ENCODE peak calls at places on chromosome 1, in eight cellular contexts. One of them, this sample, is unnamed.

GRCh38 chr1:117389284-117389683 is 22.0 kb downstream of the MAN1A2 start:
- DNase-seq in activated effector memory CD4-positive, alpha-beta T cell treated with anti-CD3 and anti-CD28 coated beads, Interleukin-2, amount 50 U/mL, for 16 hours: no peak
- DNase-seq in neuronal stem cell: no peak
- DNase-seq in heart left ventricle: no peak
- DNase-seq in GM12891: no peak
- DNase-seq in T-helper 2 cell: no peak
- DNase-seq in spleen: no peak
- DNase-seq in DMS 273 treated with DMSO at 0.1 percent for 48 hours: no peak
- DNase-seq in this sample: no peak

GRCh38 chr1:230633469-230633868 is 8.8 kb upstream of the COG2 start:
- DNase-seq in neuronal stem cell: no peak
- DNase-seq in GM12891: no peak
- DNase-seq in T-helper 2 cell: no peak
- DNase-seq in heart left ventricle: no peak
- DNase-seq in DMS 273 treated with DMSO at 0.1 percent for 48 hours: no peak
- DNase-seq in activated effector memory CD4-positive, alpha-beta T cell treated with anti-CD3 and anti-CD28 coated beads, Interleukin-2, amount 50 U/mL, for 16 hours: no peak
- DNase-seq in spleen: no peak
- DNase-seq in this sample: no peak

GRCh38 chr1:45843474-45843905 is 40.1 kb downstream of the MAST2 start:
- DNase-seq in spleen: no peak
- DNase-seq in T-helper 2 cell: no peak
- DNase-seq in heart left ventricle: no peak
- DNase-seq in neuronal stem cell: no peak
- DNase-seq in GM12891: no peak
- DNase-seq in DMS 273 treated with DMSO at 0.1 percent for 48 hours: no peak
- DNase-seq in activated effector memory CD4-positive, alpha-beta T cell treated with anti-CD3 and anti-CD28 coated beads, Interleukin-2, amount 50 U/mL, for 16 hours: no peak
- DNase-seq in this sample: peak; percentile 39

GRCh38 chr1:10530281-10530740 is 55.6 kb downstream of the PEX14 start:
- DNase-seq in T-helper 2 cell: no peak
- DNase-seq in DMS 273 treated with DMSO at 0.1 percent for 48 hours: no peak
- DNase-seq in activated effector memory CD4-positive, alpha-beta T cell treated with anti-CD3 and anti-CD28 coated beads, Interleukin-2, amount 50 U/mL, for 16 hours: no peak
- DNase-seq in spleen: no peak
- DNase-seq in GM12891: no peak
- DNase-seq in heart left ventricle: peak; percentile 35
- DNase-seq in neuronal stem cell: peak; percentile 62
- DNase-seq in this sample: peak; percentile 74

GRCh38 chr1:244104309-244105060 is 53.4 kb downstream of the ZBTB18 start:
- DNase-seq in neuronal stem cell: no peak
- DNase-seq in spleen: no peak
- DNase-seq in activated effector memory CD4-positive, alpha-beta T cell treated with anti-CD3 and anti-CD28 coated beads, Interleukin-2, amount 50 U/mL, for 16 hours: no peak
- DNase-seq in DMS 273 treated with DMSO at 0.1 percent for 48 hours: no peak
- DNase-seq in GM12891: no peak
- DNase-seq in T-helper 2 cell: no peak
- DNase-seq in heart left ventricle: no peak
- DNase-seq in this sample: peak; percentile 98

GRCh38 chr1:97745912-97746311 is 174.9 kb downstream of the DPYD start:
- DNase-seq in GM12891: no peak
- DNase-seq in activated effector memory CD4-positive, alpha-beta T cell treated with anti-CD3 and anti-CD28 coated beads, Interleukin-2, amount 50 U/mL, for 16 hours: no peak
- DNase-seq in heart left ventricle: no peak
- DNase-seq in neuronal stem cell: no peak
- DNase-seq in T-helper 2 cell: no peak
- DNase-seq in spleen: no peak
- DNase-seq in DMS 273 treated with DMSO at 0.1 percent for 48 hours: no peak
- DNase-seq in this sample: no peak

GRCh38 chr1:15747378-15747777 is 5.1 kb downstream of the TMEM82 start:
- DNase-seq in DMS 273 treated with DMSO at 0.1 percent for 48 hours: no peak
- DNase-seq in T-helper 2 cell: no peak
- DNase-seq in GM12891: no peak
- DNase-seq in spleen: no peak
- DNase-seq in heart left ventricle: no peak
- DNase-seq in neuronal stem cell: no peak
- DNase-seq in activated effector memory CD4-positive, alpha-beta T cell treated with anti-CD3 and anti-CD28 coated beads, Interleukin-2, amount 50 U/mL, for 16 hours: no peak
- DNase-seq in this sample: no peak

GRCh38 chr1:66575739-66576138 is 41.8 kb downstream of the SGIP1 start:
- DNase-seq in T-helper 2 cell: no peak
- DNase-seq in DMS 273 treated with DMSO at 0.1 percent for 48 hours: no peak
- DNase-seq in heart left ventricle: peak; percentile 18
- DNase-seq in GM12891: no peak
- DNase-seq in spleen: no peak
- DNase-seq in neuronal stem cell: no peak
- DNase-seq in activated effector memory CD4-positive, alpha-beta T cell treated with anti-CD3 and anti-CD28 coated beads, Interleukin-2, amount 50 U/mL, for 16 hours: no peak
- DNase-seq in this sample: no peak

GRCh38 chr1:68590473-68590872 is 93.6 kb upstream of the DEPDC1 start:
- DNase-seq in activated effector memory CD4-positive, alpha-beta T cell treated with anti-CD3 and anti-CD28 coated beads, Interleukin-2, amount 50 U/mL, for 16 hours: no peak
- DNase-seq in DMS 273 treated with DMSO at 0.1 percent for 48 hours: no peak
- DNase-seq in GM12891: no peak
- DNase-seq in neuronal stem cell: no peak
- DNase-seq in T-helper 2 cell: no peak
- DNase-seq in heart left ventricle: no peak
- DNase-seq in spleen: no peak
- DNase-seq in this sample: peak; percentile 7

GRCh38 chr1:116262207-116262994 is 110.6 kb upstream of the ATP1A1 start:
- DNase-seq in heart left ventricle: no peak
- DNase-seq in neuronal stem cell: no peak
- DNase-seq in activated effector memory CD4-positive, alpha-beta T cell treated with anti-CD3 and anti-CD28 coated beads, Interleukin-2, amount 50 U/mL, for 16 hours: no peak
- DNase-seq in DMS 273 treated with DMSO at 0.1 percent for 48 hours: no peak
- DNase-seq in spleen: no peak
- DNase-seq in T-helper 2 cell: no peak
- DNase-seq in GM12891: no peak
- DNase-seq in this sample: no peak

GRCh38 chr1:89908993-89909436 is 85.9 kb upstream of the ZNF326 start:
- DNase-seq in T-helper 2 cell: no peak
- DNase-seq in neuronal stem cell: no peak
- DNase-seq in activated effector memory CD4-positive, alpha-beta T cell treated with anti-CD3 and anti-CD28 coated beads, Interleukin-2, amount 50 U/mL, for 16 hours: no peak
- DNase-seq in DMS 273 treated with DMSO at 0.1 percent for 48 hours: no peak
- DNase-seq in spleen: no peak
- DNase-seq in GM12891: no peak
- DNase-seq in heart left ventricle: peak; percentile 48
- DNase-seq in this sample: no peak

GRCh38 chr1:239833709-239834108 is 258.0 kb upstream of the FMN2 start:
- DNase-seq in activated effector memory CD4-positive, alpha-beta T cell treated with anti-CD3 and anti-CD28 coated beads, Interleukin-2, amount 50 U/mL, for 16 hours: no peak
- DNase-seq in heart left ventricle: no peak
- DNase-seq in GM12891: no peak
- DNase-seq in spleen: no peak
- DNase-seq in neuronal stem cell: no peak
- DNase-seq in DMS 273 treated with DMSO at 0.1 percent for 48 hours: no peak
- DNase-seq in T-helper 2 cell: no peak
- DNase-seq in this sample: no peak

GRCh38 chr1:186487163-186487562 is 26.2 kb upstream of the PDC start:
- DNase-seq in DMS 273 treated with DMSO at 0.1 percent for 48 hours: no peak
- DNase-seq in activated effector memory CD4-positive, alpha-beta T cell treated with anti-CD3 and anti-CD28 coated beads, Interleukin-2, amount 50 U/mL, for 16 hours: no peak
- DNase-seq in spleen: no peak
- DNase-seq in T-helper 2 cell: no peak
- DNase-seq in GM12891: no peak
- DNase-seq in neuronal stem cell: no peak
- DNase-seq in heart left ventricle: no peak
- DNase-seq in this sample: no peak

GRCh38 chr1:232036161-232036942 is 409.8 kb downstream of the DISC1 start:
- DNase-seq in T-helper 2 cell: no peak
- DNase-seq in heart left ventricle: no peak
- DNase-seq in GM12891: no peak
- DNase-seq in spleen: no peak
- DNase-seq in activated effector memory CD4-positive, alpha-beta T cell treated with anti-CD3 and anti-CD28 coated beads, Interleukin-2, amount 50 U/mL, for 16 hours: no peak
- DNase-seq in neuronal stem cell: no peak
- DNase-seq in DMS 273 treated with DMSO at 0.1 percent for 48 hours: peak; percentile 94
- DNase-seq in this sample: no peak

GRCh38 chr1:228440761-228441500 is 24.3 kb upstream of the TRIM17 start:
- DNase-seq in neuronal stem cell: no peak
- DNase-seq in GM12891: no peak
- DNase-seq in heart left ventricle: no peak
- DNase-seq in DMS 273 treated with DMSO at 0.1 percent for 48 hours: no peak
- DNase-seq in spleen: no peak
- DNase-seq in activated effector memory CD4-positive, alpha-beta T cell treated with anti-CD3 and anti-CD28 coated beads, Interleukin-2, amount 50 U/mL, for 16 hours: peak; percentile 19
- DNase-seq in T-helper 2 cell: no peak
- DNase-seq in this sample: no peak

GRCh38 chr1:87224209-87224608 is 104.5 kb upstream of the LMO4 start:
- DNase-seq in activated effector memory CD4-positive, alpha-beta T cell treated with anti-CD3 and anti-CD28 coated beads, Interleukin-2, amount 50 U/mL, for 16 hours: no peak
- DNase-seq in neuronal stem cell: no peak
- DNase-seq in heart left ventricle: no peak
- DNase-seq in spleen: no peak
- DNase-seq in GM12891: no peak
- DNase-seq in T-helper 2 cell: no peak
- DNase-seq in DMS 273 treated with DMSO at 0.1 percent for 48 hours: no peak
- DNase-seq in this sample: peak; percentile 75

GRCh38 chr1:246781212-246781611 is 57.0 kb downstream of the SCCPDH start:
- DNase-seq in spleen: no peak
- DNase-seq in GM12891: no peak
- DNase-seq in DMS 273 treated with DMSO at 0.1 percent for 48 hours: no peak
- DNase-seq in neuronal stem cell: no peak
- DNase-seq in T-helper 2 cell: no peak
- DNase-seq in heart left ventricle: no peak
- DNase-seq in activated effector memory CD4-positive, alpha-beta T cell treated with anti-CD3 and anti-CD28 coated beads, Interleukin-2, amount 50 U/mL, for 16 hours: peak; percentile 50
- DNase-seq in this sample: no peak

GRCh38 chr1:45200906-45201500 is 5.4 kb downstream of the ZSWIM5 start:
- DNase-seq in neuronal stem cell: no peak
- DNase-seq in spleen: no peak
- DNase-seq in activated effector memory CD4-positive, alpha-beta T cell treated with anti-CD3 and anti-CD28 coated beads, Interleukin-2, amount 50 U/mL, for 16 hours: no peak
- DNase-seq in heart left ventricle: no peak
- DNase-seq in DMS 273 treated with DMSO at 0.1 percent for 48 hours: no peak
- DNase-seq in T-helper 2 cell: no peak
- DNase-seq in GM12891: no peak
- DNase-seq in this sample: no peak

GRCh38 chr1:230860617-230861384 is 7.5 kb downstream of the C1orf198 start:
- DNase-seq in GM12891: no peak
- DNase-seq in activated effector memory CD4-positive, alpha-beta T cell treated with anti-CD3 and anti-CD28 coated beads, Interleukin-2, amount 50 U/mL, for 16 hours: no peak
- DNase-seq in spleen: no peak
- DNase-seq in DMS 273 treated with DMSO at 0.1 percent for 48 hours: no peak
- DNase-seq in neuronal stem cell: no peak
- DNase-seq in T-helper 2 cell: no peak
- DNase-seq in heart left ventricle: no peak
- DNase-seq in this sample: no peak

GRCh38 chr1:21936366-21937031 is 611 bp downstream of the HSPG2 start:
- DNase-seq in heart left ventricle: no peak
- DNase-seq in DMS 273 treated with DMSO at 0.1 percent for 48 hours: no peak
- DNase-seq in activated effector memory CD4-positive, alpha-beta T cell treated with anti-CD3 and anti-CD28 coated beads, Interleukin-2, amount 50 U/mL, for 16 hours: no peak
- DNase-seq in neuronal stem cell: no peak
- DNase-seq in T-helper 2 cell: no peak
- DNase-seq in GM12891: no peak
- DNase-seq in spleen: peak; percentile 81
- DNase-seq in this sample: no peak

GRCh38 chr1:204294371-204294770 is 65.4 kb downstream of the PLEKHA6 start:
- DNase-seq in T-helper 2 cell: no peak
- DNase-seq in DMS 273 treated with DMSO at 0.1 percent for 48 hours: no peak
- DNase-seq in activated effector memory CD4-positive, alpha-beta T cell treated with anti-CD3 and anti-CD28 coated beads, Interleukin-2, amount 50 U/mL, for 16 hours: no peak
- DNase-seq in spleen: no peak
- DNase-seq in heart left ventricle: peak; percentile 45
- DNase-seq in GM12891: no peak
- DNase-seq in neuronal stem cell: no peak
- DNase-seq in this sample: peak; percentile 55

GRCh38 chr1:47991187-47991586 is 6.0 kb downstream of the TRABD2B start:
- DNase-seq in neuronal stem cell: no peak
- DNase-seq in activated effector memory CD4-positive, alpha-beta T cell treated with anti-CD3 and anti-CD28 coated beads, Interleukin-2, amount 50 U/mL, for 16 hours: no peak
- DNase-seq in spleen: no peak
- DNase-seq in heart left ventricle: no peak
- DNase-seq in GM12891: no peak
- DNase-seq in DMS 273 treated with DMSO at 0.1 percent for 48 hours: no peak
- DNase-seq in T-helper 2 cell: no peak
- DNase-seq in this sample: no peak

GRCh38 chr1:152626688-152627087 is 3.8 kb upstream of the LCE3A start:
- DNase-seq in T-helper 2 cell: no peak
- DNase-seq in heart left ventricle: no peak
- DNase-seq in spleen: no peak
- DNase-seq in GM12891: no peak
- DNase-seq in DMS 273 treated with DMSO at 0.1 percent for 48 hours: no peak
- DNase-seq in neuronal stem cell: no peak
- DNase-seq in activated effector memory CD4-positive, alpha-beta T cell treated with anti-CD3 and anti-CD28 coated beads, Interleukin-2, amount 50 U/mL, for 16 hours: no peak
- DNase-seq in this sample: no peak

GRCh38 chr1:119611701-119612113 is 36.4 kb downstream of the ZNF697 start:
- DNase-seq in GM12891: peak; percentile 32
- DNase-seq in spleen: peak; percentile 88
- DNase-seq in neuronal stem cell: peak; percentile 62
- DNase-seq in activated effector memory CD4-positive, alpha-beta T cell treated with anti-CD3 and anti-CD28 coated beads, Interleukin-2, amount 50 U/mL, for 16 hours: peak; percentile 80
- DNase-seq in DMS 273 treated with DMSO at 0.1 percent for 48 hours: no peak
- DNase-seq in heart left ventricle: peak; percentile 53
- DNase-seq in T-helper 2 cell: no peak
- DNase-seq in this sample: peak; percentile 62

GRCh38 chr1:14320518-14320917 is 278.0 kb upstream of the KAZN start:
- DNase-seq in spleen: no peak
- DNase-seq in T-helper 2 cell: no peak
- DNase-seq in GM12891: no peak
- DNase-seq in heart left ventricle: no peak
- DNase-seq in neuronal stem cell: no peak
- DNase-seq in DMS 273 treated with DMSO at 0.1 percent for 48 hours: no peak
- DNase-seq in activated effector memory CD4-positive, alpha-beta T cell treated with anti-CD3 and anti-CD28 coated beads, Interleukin-2, amount 50 U/mL, for 16 hours: no peak
- DNase-seq in this sample: no peak

GRCh38 chr1:100950776-100951175 is 54.9 kb downstream of the SLC30A7 start:
- DNase-seq in neuronal stem cell: peak; percentile 24
- DNase-seq in heart left ventricle: no peak
- DNase-seq in DMS 273 treated with DMSO at 0.1 percent for 48 hours: no peak
- DNase-seq in T-helper 2 cell: no peak
- DNase-seq in spleen: no peak
- DNase-seq in activated effector memory CD4-positive, alpha-beta T cell treated with anti-CD3 and anti-CD28 coated beads, Interleukin-2, amount 50 U/mL, for 16 hours: no peak
- DNase-seq in GM12891: no peak
- DNase-seq in this sample: no peak

GRCh38 chr1:220368352-220369265 is 96.4 kb upstream of the RAB3GAP2 start:
- DNase-seq in DMS 273 treated with DMSO at 0.1 percent for 48 hours: no peak
- DNase-seq in activated effector memory CD4-positive, alpha-beta T cell treated with anti-CD3 and anti-CD28 coated beads, Interleukin-2, amount 50 U/mL, for 16 hours: no peak
- DNase-seq in neuronal stem cell: no peak
- DNase-seq in GM12891: no peak
- DNase-seq in spleen: no peak
- DNase-seq in heart left ventricle: peak; percentile 47
- DNase-seq in T-helper 2 cell: no peak
- DNase-seq in this sample: no peak

GRCh38 chr1:98402860-98403259 is 258.7 kb upstream of the SNX7 start:
- DNase-seq in GM12891: no peak
- DNase-seq in activated effector memory CD4-positive, alpha-beta T cell treated with anti-CD3 and anti-CD28 coated beads, Interleukin-2, amount 50 U/mL, for 16 hours: no peak
- DNase-seq in neuronal stem cell: no peak
- DNase-seq in T-helper 2 cell: no peak
- DNase-seq in heart left ventricle: no peak
- DNase-seq in DMS 273 treated with DMSO at 0.1 percent for 48 hours: no peak
- DNase-seq in spleen: no peak
- DNase-seq in this sample: no peak

GRCh38 chr1:156499703-156500577 is 635 bp downstream of the MEF2D start:
- DNase-seq in neuronal stem cell: no peak
- DNase-seq in heart left ventricle: peak; percentile 88
- DNase-seq in GM12891: no peak
- DNase-seq in DMS 273 treated with DMSO at 0.1 percent for 48 hours: peak; percentile 17
- DNase-seq in spleen: peak; percentile 93
- DNase-seq in activated effector memory CD4-positive, alpha-beta T cell treated with anti-CD3 and anti-CD28 coated beads, Interleukin-2, amount 50 U/mL, for 16 hours: peak; percentile 82
- DNase-seq in T-helper 2 cell: peak; percentile 29
- DNase-seq in this sample: peak; percentile 21

GRCh38 chr1:74673351-74674111 is at the start of gene ERICH3:
- DNase-seq in neuronal stem cell: no peak
- DNase-seq in DMS 273 treated with DMSO at 0.1 percent for 48 hours: peak; percentile 7
- DNase-seq in spleen: peak; percentile 56
- DNase-seq in GM12891: no peak
- DNase-seq in heart left ventricle: no peak
- DNase-seq in T-helper 2 cell: no peak
- DNase-seq in activated effector memory CD4-positive, alpha-beta T cell treated with anti-CD3 and anti-CD28 coated beads, Interleukin-2, amount 50 U/mL, for 16 hours: no peak
- DNase-seq in this sample: no peak

GRCh38 chr1:239814306-239814881 is 277.3 kb upstream of the FMN2 start:
- DNase-seq in spleen: no peak
- DNase-seq in heart left ventricle: no peak
- DNase-seq in T-helper 2 cell: no peak
- DNase-seq in activated effector memory CD4-positive, alpha-beta T cell treated with anti-CD3 and anti-CD28 coated beads, Interleukin-2, amount 50 U/mL, for 16 hours: no peak
- DNase-seq in DMS 273 treated with DMSO at 0.1 percent for 48 hours: no peak
- DNase-seq in neuronal stem cell: no peak
- DNase-seq in GM12891: no peak
- DNase-seq in this sample: peak; percentile 92

GRCh38 chr1:223553957-223554356 is 111.5 kb downstream of the CAPN8 start:
- DNase-seq in T-helper 2 cell: no peak
- DNase-seq in activated effector memory CD4-positive, alpha-beta T cell treated with anti-CD3 and anti-CD28 coated beads, Interleukin-2, amount 50 U/mL, for 16 hours: no peak
- DNase-seq in heart left ventricle: no peak
- DNase-seq in DMS 273 treated with DMSO at 0.1 percent for 48 hours: no peak
- DNase-seq in neuronal stem cell: no peak
- DNase-seq in GM12891: no peak
- DNase-seq in spleen: no peak
- DNase-seq in this sample: no peak

GRCh38 chr1:89630046-89630445 is 2.9 kb upstream of the LRRC8C start:
- DNase-seq in DMS 273 treated with DMSO at 0.1 percent for 48 hours: no peak
- DNase-seq in GM12891: no peak
- DNase-seq in heart left ventricle: no peak
- DNase-seq in neuronal stem cell: no peak
- DNase-seq in activated effector memory CD4-positive, alpha-beta T cell treated with anti-CD3 and anti-CD28 coated beads, Interleukin-2, amount 50 U/mL, for 16 hours: no peak
- DNase-seq in spleen: no peak
- DNase-seq in T-helper 2 cell: no peak
- DNase-seq in this sample: no peak

GRCh38 chr1:37808369-37809319 is 636 bp upstream of the YRDC start:
- DNase-seq in spleen: peak; percentile 81
- DNase-seq in neuronal stem cell: peak; percentile 37
- DNase-seq in DMS 273 treated with DMSO at 0.1 percent for 48 hours: peak; percentile 66
- DNase-seq in GM12891: no peak
- DNase-seq in activated effector memory CD4-positive, alpha-beta T cell treated with anti-CD3 and anti-CD28 coated beads, Interleukin-2, amount 50 U/mL, for 16 hours: no peak
- DNase-seq in heart left ventricle: peak; percentile 73
- DNase-seq in T-helper 2 cell: no peak
- DNase-seq in this sample: peak; percentile 80

This sample was measured in ACHN.